ENCODE peak calls at places on chromosomes 4 and X, in eight cellular contexts. One of them, this sample, is unnamed.

GRCh38 chr4:101846550-101846949 is 56.0 kb downstream of the BANK1 start:
- DNase-seq in PC-3: no peak
- DNase-seq in astrocyte: no peak
- DNase-seq in MG63: no peak
- DNase-seq in GM12865: no peak
- DNase-seq in GM23338: no peak
- DNase-seq in CD4-positive, CD25-positive, alpha-beta regulatory T cell: no peak
- DNase-seq in IMR-90: no peak
- DNase-seq in this sample: no peak

GRCh38 chrX:72045141-72045540 is 86.6 kb downstream of the RTL5 start:
- DNase-seq in GM23338: no peak
- DNase-seq in CD4-positive, CD25-positive, alpha-beta regulatory T cell: no peak
- DNase-seq in GM12865: no peak
- DNase-seq in IMR-90: no peak
- DNase-seq in MG63: no peak
- DNase-seq in astrocyte: peak; percentile 25
- DNase-seq in PC-3: no peak
- DNase-seq in this sample: no peak

GRCh38 chr4:76306882-76307669 is 543 bp downstream of the STBD1 start:
- DNase-seq in CD4-positive, CD25-positive, alpha-beta regulatory T cell: no peak
- DNase-seq in IMR-90: peak; percentile 44
- DNase-seq in GM12865: no peak
- DNase-seq in MG63: peak; percentile 60
- DNase-seq in GM23338: peak; percentile 87
- DNase-seq in PC-3: peak; percentile 49
- DNase-seq in astrocyte: peak; percentile 33
- DNase-seq in this sample: peak; percentile 41

GRCh38 chrX:71366674-71367256 is 608 bp downstream of the TAF1 start:
- DNase-seq in GM23338: peak; percentile 14
- DNase-seq in MG63: peak; percentile 29
- DNase-seq in GM12865: peak; percentile 32
- DNase-seq in IMR-90: peak; percentile 16
- DNase-seq in PC-3: no peak
- DNase-seq in astrocyte: no peak
- DNase-seq in CD4-positive, CD25-positive, alpha-beta regulatory T cell: peak; percentile 12
- DNase-seq in this sample: no peak

GRCh38 chr4:98506462-98507132 is 151.8 kb downstream of the TSPAN5 start:
- DNase-seq in MG63: no peak
- DNase-seq in IMR-90: no peak
- DNase-seq in PC-3: no peak
- DNase-seq in astrocyte: no peak
- DNase-seq in GM12865: no peak
- DNase-seq in CD4-positive, CD25-positive, alpha-beta regulatory T cell: no peak
- DNase-seq in GM23338: peak; percentile 76
- DNase-seq in this sample: no peak

GRCh38 chr4:95155759-95156451 is 392.9 kb downstream of the UNC5C start:
- DNase-seq in IMR-90: peak; percentile 41
- DNase-seq in CD4-positive, CD25-positive, alpha-beta regulatory T cell: peak; percentile 55
- DNase-seq in MG63: no peak
- DNase-seq in GM23338: peak; percentile 62
- DNase-seq in GM12865: peak; percentile 32
- DNase-seq in PC-3: peak; percentile 54
- DNase-seq in astrocyte: peak; percentile 55
- DNase-seq in this sample: peak; percentile 53

GRCh38 chrX:98405376-98405775 is 1521.7 kb downstream of the RPA4 start:
- DNase-seq in MG63: no peak
- DNase-seq in CD4-positive, CD25-positive, alpha-beta regulatory T cell: no peak
- DNase-seq in IMR-90: no peak
- DNase-seq in PC-3: peak; percentile 8
- DNase-seq in GM12865: no peak
- DNase-seq in GM23338: no peak
- DNase-seq in astrocyte: peak; percentile 22
- DNase-seq in this sample: no peak

GRCh38 chr4:138259801-138260200 is 17.7 kb upstream of the SLC7A11 start:
- DNase-seq in astrocyte: peak; percentile 80
- DNase-seq in IMR-90: peak; percentile 64
- DNase-seq in MG63: no peak
- DNase-seq in PC-3: peak; percentile 65
- DNase-seq in GM23338: no peak
- DNase-seq in GM12865: no peak
- DNase-seq in CD4-positive, CD25-positive, alpha-beta regulatory T cell: no peak
- DNase-seq in this sample: peak; percentile 68

GRCh38 chr4:168656055-168656660 is 159.3 kb downstream of the PALLD start:
- DNase-seq in GM23338: no peak
- DNase-seq in GM12865: no peak
- DNase-seq in astrocyte: peak; percentile 92
- DNase-seq in IMR-90: peak; percentile 94
- DNase-seq in PC-3: peak; percentile 90
- DNase-seq in CD4-positive, CD25-positive, alpha-beta regulatory T cell: no peak
- DNase-seq in MG63: no peak
- DNase-seq in this sample: peak; percentile 95

GRCh38 chr4:72677265-72677664 is 108.2 kb upstream of the ADAMTS3 start:
- DNase-seq in IMR-90: no peak
- DNase-seq in CD4-positive, CD25-positive, alpha-beta regulatory T cell: no peak
- DNase-seq in astrocyte: no peak
- DNase-seq in PC-3: no peak
- DNase-seq in MG63: no peak
- DNase-seq in GM12865: no peak
- DNase-seq in GM23338: no peak
- DNase-seq in this sample: no peak
- H3K4me3 ChIP-seq in IMR-90: no peak overlapping the region
- H3K4me3 ChIP-seq in CD4-positive, CD25-positive, alpha-beta regulatory T cell: no peak overlapping the region
- H3K4me3 ChIP-seq in astrocyte: no peak overlapping the region
- H3K4me3 ChIP-seq in PC-3: no peak overlapping the region
- H3K4me3 ChIP-seq in MG63: no peak overlapping the region
- H3K4me3 ChIP-seq in GM12865: no peak overlapping the region
- H3K4me3 ChIP-seq in GM23338: no peak overlapping the region
- H3K4me3 ChIP-seq in this sample: no peak overlapping the region

DNA sequence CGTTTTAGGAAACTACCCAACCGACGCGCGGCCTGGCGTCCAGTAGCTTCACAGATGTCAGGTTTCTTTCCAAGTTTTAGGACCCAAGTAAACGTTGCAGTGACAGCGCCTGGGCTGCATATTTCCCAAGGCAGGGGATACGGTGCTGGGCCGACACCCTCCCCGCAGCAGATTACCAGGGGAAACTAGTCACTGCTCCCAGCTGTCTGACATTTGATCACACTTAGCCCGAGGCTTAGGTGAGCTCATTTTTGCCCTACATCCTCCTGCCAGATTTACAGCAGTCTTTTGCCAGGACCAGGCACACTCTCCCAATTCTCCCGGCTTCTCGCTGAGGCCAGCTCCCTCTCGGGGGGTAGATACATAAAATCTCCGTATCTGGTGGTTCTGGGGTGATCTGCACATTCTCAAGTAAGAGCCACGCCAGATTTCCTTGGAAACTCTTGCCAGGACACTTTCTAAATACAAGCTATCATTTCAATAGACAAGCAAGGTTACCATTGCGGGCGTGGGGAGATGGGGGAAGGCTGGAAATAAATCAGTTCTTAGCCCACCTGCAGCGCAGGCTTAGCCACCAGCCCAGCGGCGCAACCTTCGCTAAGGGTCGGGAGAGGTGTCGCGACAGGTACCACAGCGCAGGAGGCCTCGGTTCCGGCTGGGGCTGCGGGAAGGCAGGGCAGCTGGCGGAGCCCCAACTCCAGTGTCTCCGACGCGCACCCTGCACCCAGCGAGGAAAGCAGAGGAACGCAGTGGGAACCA is 2.5 kb upstream of the SOX3 start:
- DNase-seq in GM12865: no peak
- DNase-seq in IMR-90: no peak
- DNase-seq in PC-3: peak; percentile 67
- DNase-seq in CD4-positive, CD25-positive, alpha-beta regulatory T cell: no peak
- DNase-seq in MG63: peak; percentile 43
- DNase-seq in GM23338: no peak
- DNase-seq in astrocyte: no peak
- DNase-seq in this sample: no peak
- H3K4me3 ChIP-seq in GM12865: no peak overlapping the region
- H3K4me3 ChIP-seq in IMR-90: no peak overlapping the region
- H3K4me3 ChIP-seq in PC-3: peak overlapping the region; percentile 37
- H3K4me3 ChIP-seq in CD4-positive, CD25-positive, alpha-beta regulatory T cell: no peak overlapping the region
- H3K4me3 ChIP-seq in MG63: peak overlapping the region; percentile 18
- H3K4me3 ChIP-seq in GM23338: peak overlapping the region; percentile 62
- H3K4me3 ChIP-seq in astrocyte: no peak overlapping the region
- H3K4me3 ChIP-seq in this sample: no peak overlapping the region

GRCh38 chr4:173526724-173527102 is 3.3 kb downstream of the HAND2 start:
- DNase-seq in GM12865: no peak
- DNase-seq in IMR-90: no peak
- DNase-seq in CD4-positive, CD25-positive, alpha-beta regulatory T cell: no peak
- DNase-seq in PC-3: no peak
- DNase-seq in MG63: no peak
- DNase-seq in GM23338: peak; percentile 6
- DNase-seq in astrocyte: no peak
- DNase-seq in this sample: no peak
- H3K4me3 ChIP-seq in GM12865: no peak overlapping the region
- H3K4me3 ChIP-seq in IMR-90: no peak overlapping the region
- H3K4me3 ChIP-seq in CD4-positive, CD25-positive, alpha-beta regulatory T cell: no peak overlapping the region
- H3K4me3 ChIP-seq in PC-3: no peak overlapping the region
- H3K4me3 ChIP-seq in MG63: no peak overlapping the region
- H3K4me3 ChIP-seq in GM23338: peak overlapping the region; percentile 53
- H3K4me3 ChIP-seq in astrocyte: no peak overlapping the region
- H3K4me3 ChIP-seq in this sample: peak overlapping the region; percentile 92

GRCh38 chrX:134545524-134545923 is 85.6 kb downstream of the HPRT1 start:
- DNase-seq in PC-3: no peak
- DNase-seq in IMR-90: no peak
- DNase-seq in GM12865: no peak
- DNase-seq in astrocyte: no peak
- DNase-seq in CD4-positive, CD25-positive, alpha-beta regulatory T cell: no peak
- DNase-seq in GM23338: peak; percentile 45
- DNase-seq in MG63: no peak
- DNase-seq in this sample: peak; percentile 53
- H3K4me3 ChIP-seq in PC-3: no peak overlapping the region
- H3K4me3 ChIP-seq in IMR-90: no peak overlapping the region
- H3K4me3 ChIP-seq in GM12865: no peak overlapping the region
- H3K4me3 ChIP-seq in astrocyte: no peak overlapping the region
- H3K4me3 ChIP-seq in CD4-positive, CD25-positive, alpha-beta regulatory T cell: no peak overlapping the region
- H3K4me3 ChIP-seq in GM23338: peak overlapping the region; percentile 59
- H3K4me3 ChIP-seq in MG63: no peak overlapping the region
- H3K4me3 ChIP-seq in this sample: peak overlapping the region; percentile 4

This sample was measured in fibroblast of mammary gland.